ENCODE peak calls at places on chromosomes 6 and 20, in six cellular contexts. One of them, this sample, is unnamed.

GRCh38 chr6:17268114-17268513 is 13.0 kb upstream of the RBM24 start:
- DNase-seq in CD8-positive, alpha-beta T cell: no peak
- DNase-seq in KG1: no peak
- DNase-seq in cardiac muscle cell: no peak
- DNase-seq in glutamatergic neuron: no peak
- DNase-seq in NCI-H1105 treated with DMSO at 0.1 percent for 48 hours: no peak
- DNase-seq in this sample: no peak

GRCh38 chr6:121711472-121711871 is 276.0 kb downstream of the GJA1 start:
- DNase-seq in cardiac muscle cell: no peak
- DNase-seq in NCI-H1105 treated with DMSO at 0.1 percent for 48 hours: no peak
- DNase-seq in glutamatergic neuron: no peak
- DNase-seq in CD8-positive, alpha-beta T cell: no peak
- DNase-seq in KG1: no peak
- DNase-seq in this sample: no peak

GRCh38 chr6:69390125-69390524 is 406.7 kb downstream of the LMBRD1 start:
- DNase-seq in KG1: peak
- DNase-seq in cardiac muscle cell: no peak
- DNase-seq in glutamatergic neuron: no peak
- DNase-seq in CD8-positive, alpha-beta T cell: no peak
- DNase-seq in NCI-H1105 treated with DMSO at 0.1 percent for 48 hours: no peak
- DNase-seq in this sample: no peak

GRCh38 chr6:26550250-26550993 is 12.3 kb downstream of the HMGN4 start:
- DNase-seq in CD8-positive, alpha-beta T cell: peak
- DNase-seq in NCI-H1105 treated with DMSO at 0.1 percent for 48 hours: no peak
- DNase-seq in glutamatergic neuron: peak
- DNase-seq in cardiac muscle cell: peak
- DNase-seq in KG1: no peak
- DNase-seq in this sample: no peak

GRCh38 chr20:19047040-19047950 is 165.1 kb upstream of the SLC24A3 start:
- DNase-seq in NCI-H1105 treated with DMSO at 0.1 percent for 48 hours: no peak
- DNase-seq in cardiac muscle cell: no peak
- DNase-seq in CD8-positive, alpha-beta T cell: no peak
- DNase-seq in glutamatergic neuron: no peak
- DNase-seq in KG1: no peak
- DNase-seq in this sample: no peak

GRCh38 chr20:46330831-46331371 is 22.6 kb upstream of the CDH22 start:
- DNase-seq in NCI-H1105 treated with DMSO at 0.1 percent for 48 hours: no peak
- DNase-seq in cardiac muscle cell: no peak
- DNase-seq in glutamatergic neuron: no peak
- DNase-seq in CD8-positive, alpha-beta T cell: no peak
- DNase-seq in KG1: no peak
- DNase-seq in this sample: no peak

GRCh38 chr20:49765846-49766541 is 46.6 kb upstream of the SLC9A8 start:
- DNase-seq in CD8-positive, alpha-beta T cell: no peak
- DNase-seq in glutamatergic neuron: no peak
- DNase-seq in KG1: no peak
- DNase-seq in NCI-H1105 treated with DMSO at 0.1 percent for 48 hours: no peak
- DNase-seq in cardiac muscle cell: no peak
- DNase-seq in this sample: no peak

GRCh38 chr6:119620846-119621570 is 271.4 kb upstream of the MAN1A1 start:
- DNase-seq in CD8-positive, alpha-beta T cell: no peak
- DNase-seq in cardiac muscle cell: no peak
- DNase-seq in glutamatergic neuron: no peak
- DNase-seq in KG1: no peak
- DNase-seq in NCI-H1105 treated with DMSO at 0.1 percent for 48 hours: no peak
- DNase-seq in this sample: no peak

GRCh38 chr20:40757087-40757486 is 68.1 kb upstream of the MAFB start:
- DNase-seq in NCI-H1105 treated with DMSO at 0.1 percent for 48 hours: no peak
- DNase-seq in KG1: no peak
- DNase-seq in glutamatergic neuron: no peak
- DNase-seq in CD8-positive, alpha-beta T cell: no peak
- DNase-seq in cardiac muscle cell: no peak
- DNase-seq in this sample: no peak

GRCh38 chr6:46476301-46476700 is 14.9 kb downstream of the RCAN2 start:
- DNase-seq in glutamatergic neuron: no peak
- DNase-seq in cardiac muscle cell: no peak
- DNase-seq in NCI-H1105 treated with DMSO at 0.1 percent for 48 hours: no peak
- DNase-seq in CD8-positive, alpha-beta T cell: no peak
- DNase-seq in KG1: no peak
- DNase-seq in this sample: no peak

GRCh38 chr6:49556429-49556837 is 6.0 kb downstream of the C6orf141 start:
- DNase-seq in KG1: no peak
- DNase-seq in CD8-positive, alpha-beta T cell: no peak
- DNase-seq in glutamatergic neuron: no peak
- DNase-seq in cardiac muscle cell: no peak
- DNase-seq in NCI-H1105 treated with DMSO at 0.1 percent for 48 hours: peak
- DNase-seq in this sample: no peak

GRCh38 chr20:855466-856360 is 22.2 kb downstream of the FAM110A start:
- DNase-seq in glutamatergic neuron: no peak
- DNase-seq in CD8-positive, alpha-beta T cell: no peak
- DNase-seq in cardiac muscle cell: no peak
- DNase-seq in KG1: no peak
- DNase-seq in NCI-H1105 treated with DMSO at 0.1 percent for 48 hours: no peak
- DNase-seq in this sample: no peak

GRCh38 chr6:134245041-134245440 is 72.9 kb downstream of the SGK1 start:
- DNase-seq in CD8-positive, alpha-beta T cell: no peak
- DNase-seq in NCI-H1105 treated with DMSO at 0.1 percent for 48 hours: no peak
- DNase-seq in KG1: no peak
- DNase-seq in glutamatergic neuron: no peak
- DNase-seq in cardiac muscle cell: no peak
- DNase-seq in this sample: no peak

GRCh38 chr20:57678340-57678739 is 31.5 kb downstream of the PMEPA1 start:
- DNase-seq in cardiac muscle cell: no peak
- DNase-seq in CD8-positive, alpha-beta T cell: no peak
- DNase-seq in NCI-H1105 treated with DMSO at 0.1 percent for 48 hours: no peak
- DNase-seq in KG1: no peak
- DNase-seq in glutamatergic neuron: peak
- DNase-seq in this sample: no peak

GRCh38 chr6:30200551-30201281 is 12.5 kb downstream of the TRIM26 start:
- DNase-seq in KG1: no peak
- DNase-seq in NCI-H1105 treated with DMSO at 0.1 percent for 48 hours: no peak
- DNase-seq in glutamatergic neuron: no peak
- DNase-seq in cardiac muscle cell: no peak
- DNase-seq in CD8-positive, alpha-beta T cell: no peak
- DNase-seq in this sample: no peak

GRCh38 chr20:21235346-21235712 is 67.8 kb upstream of the XRN2 start:
- DNase-seq in KG1: no peak
- DNase-seq in glutamatergic neuron: no peak
- DNase-seq in cardiac muscle cell: no peak
- DNase-seq in NCI-H1105 treated with DMSO at 0.1 percent for 48 hours: no peak
- DNase-seq in CD8-positive, alpha-beta T cell: no peak
- DNase-seq in this sample: no peak

GRCh38 chr6:14620522-14620921 is 502.9 kb downstream of the CD83 start:
- DNase-seq in cardiac muscle cell: no peak
- DNase-seq in CD8-positive, alpha-beta T cell: no peak
- DNase-seq in glutamatergic neuron: no peak
- DNase-seq in KG1: no peak
- DNase-seq in NCI-H1105 treated with DMSO at 0.1 percent for 48 hours: no peak
- DNase-seq in this sample: no peak

GRCh38 chr6:38806833-38807232 is 91.7 kb downstream of the DNAH8 start:
- DNase-seq in KG1: no peak
- DNase-seq in NCI-H1105 treated with DMSO at 0.1 percent for 48 hours: no peak
- DNase-seq in CD8-positive, alpha-beta T cell: no peak
- DNase-seq in glutamatergic neuron: no peak
- DNase-seq in cardiac muscle cell: no peak
- DNase-seq in this sample: no peak

GRCh38 chr20:25549866-25550477 is 35.4 kb downstream of the NINL start:
- DNase-seq in glutamatergic neuron: no peak
- DNase-seq in KG1: no peak
- DNase-seq in NCI-H1105 treated with DMSO at 0.1 percent for 48 hours: no peak
- DNase-seq in CD8-positive, alpha-beta T cell: no peak
- DNase-seq in cardiac muscle cell: no peak
- DNase-seq in this sample: no peak

GRCh38 chr6:14540859-14541540 is 423.4 kb downstream of the CD83 start:
- DNase-seq in glutamatergic neuron: peak
- DNase-seq in CD8-positive, alpha-beta T cell: no peak
- DNase-seq in cardiac muscle cell: no peak
- DNase-seq in KG1: no peak
- DNase-seq in NCI-H1105 treated with DMSO at 0.1 percent for 48 hours: no peak
- DNase-seq in this sample: peak

GRCh38 chr6:26660096-26660425 is 515 bp upstream of the ZNF322 start:
- DNase-seq in NCI-H1105 treated with DMSO at 0.1 percent for 48 hours: no peak
- DNase-seq in KG1: no peak
- DNase-seq in glutamatergic neuron: no peak
- DNase-seq in cardiac muscle cell: no peak
- DNase-seq in CD8-positive, alpha-beta T cell: peak
- DNase-seq in this sample: no peak

GRCh38 chr6:139732451-139732850 is 358.0 kb upstream of the CITED2 start:
- DNase-seq in CD8-positive, alpha-beta T cell: no peak
- DNase-seq in KG1: no peak
- DNase-seq in glutamatergic neuron: no peak
- DNase-seq in NCI-H1105 treated with DMSO at 0.1 percent for 48 hours: no peak
- DNase-seq in cardiac muscle cell: no peak
- DNase-seq in this sample: no peak

GRCh38 chr20:36836591-36837329 is 39.2 kb upstream of the TLDC2 start:
- DNase-seq in CD8-positive, alpha-beta T cell: peak
- DNase-seq in NCI-H1105 treated with DMSO at 0.1 percent for 48 hours: peak
- DNase-seq in KG1: peak
- DNase-seq in cardiac muscle cell: peak
- DNase-seq in glutamatergic neuron: peak
- DNase-seq in this sample: no peak

GRCh38 chr6:112384511-112384910 is 37.4 kb downstream of the RFPL4B start:
- DNase-seq in NCI-H1105 treated with DMSO at 0.1 percent for 48 hours: no peak
- DNase-seq in cardiac muscle cell: no peak
- DNase-seq in CD8-positive, alpha-beta T cell: no peak
- DNase-seq in KG1: no peak
- DNase-seq in glutamatergic neuron: no peak
- DNase-seq in this sample: no peak

GRCh38 chr20:59154317-59155013 is 9.2 kb upstream of the ZNF831 start:
- DNase-seq in NCI-H1105 treated with DMSO at 0.1 percent for 48 hours: no peak
- DNase-seq in cardiac muscle cell: no peak
- DNase-seq in KG1: no peak
- DNase-seq in CD8-positive, alpha-beta T cell: no peak
- DNase-seq in glutamatergic neuron: no peak
- DNase-seq in this sample: no peak

GRCh38 chr20:18058661-18059467 is 1.1 kb upstream of the OVOL2 start:
- DNase-seq in KG1: no peak
- DNase-seq in cardiac muscle cell: peak
- DNase-seq in glutamatergic neuron: peak
- DNase-seq in NCI-H1105 treated with DMSO at 0.1 percent for 48 hours: peak
- DNase-seq in CD8-positive, alpha-beta T cell: no peak
- DNase-seq in this sample: no peak

GRCh38 chr6:35209081-35209480 is 4.7 kb upstream of the SCUBE3 start:
- DNase-seq in NCI-H1105 treated with DMSO at 0.1 percent for 48 hours: peak
- DNase-seq in cardiac muscle cell: no peak
- DNase-seq in glutamatergic neuron: no peak
- DNase-seq in KG1: no peak
- DNase-seq in CD8-positive, alpha-beta T cell: no peak
- DNase-seq in this sample: no peak

GRCh38 chr6:75412937-75413662 is 80.5 kb downstream of the FILIP1 start:
- DNase-seq in glutamatergic neuron: no peak
- DNase-seq in CD8-positive, alpha-beta T cell: no peak
- DNase-seq in KG1: no peak
- DNase-seq in cardiac muscle cell: no peak
- DNase-seq in NCI-H1105 treated with DMSO at 0.1 percent for 48 hours: no peak
- DNase-seq in this sample: no peak

GRCh38 chr20:24998121-24998520 is 5.6 kb upstream of the APMAP start:
- DNase-seq in KG1: no peak
- DNase-seq in glutamatergic neuron: no peak
- DNase-seq in NCI-H1105 treated with DMSO at 0.1 percent for 48 hours: no peak
- DNase-seq in cardiac muscle cell: no peak
- DNase-seq in CD8-positive, alpha-beta T cell: no peak
- DNase-seq in this sample: no peak

GRCh38 chr6:16295471-16295870 is 57.1 kb downstream of the GMPR start:
- DNase-seq in glutamatergic neuron: no peak
- DNase-seq in NCI-H1105 treated with DMSO at 0.1 percent for 48 hours: no peak
- DNase-seq in KG1: no peak
- DNase-seq in CD8-positive, alpha-beta T cell: no peak
- DNase-seq in cardiac muscle cell: no peak
- DNase-seq in this sample: no peak

GRCh38 chr6:66965227-66965626 is 1258.2 kb upstream of the EYS start:
- DNase-seq in NCI-H1105 treated with DMSO at 0.1 percent for 48 hours: no peak
- DNase-seq in cardiac muscle cell: no peak
- DNase-seq in CD8-positive, alpha-beta T cell: no peak
- DNase-seq in glutamatergic neuron: no peak
- DNase-seq in KG1: no peak
- DNase-seq in this sample: no peak

GRCh38 chr6:30689022-30689865 is 1.5 kb downstream of the NRM start:
- DNase-seq in NCI-H1105 treated with DMSO at 0.1 percent for 48 hours: no peak
- DNase-seq in CD8-positive, alpha-beta T cell: no peak
- DNase-seq in glutamatergic neuron: no peak
- DNase-seq in KG1: no peak
- DNase-seq in cardiac muscle cell: no peak
- DNase-seq in this sample: no peak

GRCh38 chr6:125303512-125303854 is 1.7 kb upstream of the HDDC2 start:
- DNase-seq in CD8-positive, alpha-beta T cell: no peak
- DNase-seq in glutamatergic neuron: no peak
- DNase-seq in NCI-H1105 treated with DMSO at 0.1 percent for 48 hours: no peak
- DNase-seq in KG1: no peak
- DNase-seq in cardiac muscle cell: no peak
- DNase-seq in this sample: no peak